ENCODE peak calls at places on chromosomes 12 and 14, in six cellular contexts. F is mesothelial cell of epicardium; D is T-helper 1 cell; O is stimulated activated CD8-positive, alpha-beta memory T cell treated with anti-CD3 and anti-CD28 coated beads, Interleukin-7, amount 100 ng/mL, for 48 hours; M is NCI-H1417; R is GM13976. Z is an unnamed sample.

GRCh38 chr12:47770086-47770726 is 2.8 kb upstream of the SLC48A1 start:
- DNase-seq in F (no peak), R (no peak), M (no peak), O (no peak), D (no peak), Z (no peak)

GRCh38 chr14:68016243-68016914 is 196.8 kb downstream of the RAD51B start:
- DNase-seq in O (no peak), R (no peak), F (no peak), D (no peak), M (no peak), Z (no peak)

GRCh38 chr12:122917508-122918227 is 21.7 kb upstream of the VPS37B start:
- DNase-seq in F (no peak), R (no peak), D (no peak), O (no peak), M (no peak), Z (no peak)

GRCh38 chr14:97315790-97316189 is 518.6 kb downstream of the VRK1 start:
- DNase-seq in O (no peak), D (no peak), R (no peak), F (no peak), M (no peak), Z (no peak)

GRCh38 chr14:99327050-99327449 is 55.1 kb upstream of the BCL11B start:
- DNase-seq in F (no peak), O (no peak), M (no peak), R (no peak), D (no peak), Z (no peak)

GRCh38 chr12:68580911-68581310 is 29.8 kb upstream of the RAP1B start:
- DNase-seq in R (no peak), M (no peak), D (no peak), F (no peak), O (no peak), Z (no peak)

GRCh38 chr12:103273645-103274044 is 222.1 kb downstream of the C12orf42 start:
- DNase-seq in M (peak), F (no peak), O (no peak), D (no peak), R (peak), Z (no peak)

GRCh38 chr14:72480465-72481243 is 413.2 kb downstream of the DPF3 start:
- DNase-seq in O (no peak), M (no peak), R (no peak), D (no peak), F (no peak), Z (no peak)

GRCh38 chr12:13062669-13063068 is 18.5 kb downstream of the FAM234B start:
- DNase-seq in D (no peak), R (no peak), F (no peak), M (no peak), O (no peak), Z (no peak)

GRCh38 chr14:29810657-29811056 is 117.0 kb downstream of the PRKD1 start:
- DNase-seq in R (no peak), O (no peak), F (no peak), D (no peak), M (peak), Z (no peak)

GRCh38 chr12:685388-685787 is 22.1 kb upstream of the NINJ2 start:
- DNase-seq in O (peak), D (peak), M (peak), F (no peak), R (peak), Z (peak)

GRCh38 chr12:45342848-45343247 is 127.0 kb downstream of the ANO6 start:
- DNase-seq in O (no peak), M (no peak), D (no peak), F (no peak), R (no peak), Z (no peak)

GRCh38 chr12:54355104-54355815 is 9.0 kb downstream of the GPR84 start:
- DNase-seq in R (no peak), D (no peak), F (no peak), O (no peak), M (no peak), Z (no peak)

GRCh38 chr12:68189766-68190700 is 30.5 kb upstream of the IFNG start:
- DNase-seq in D (no peak), M (no peak), F (no peak), R (no peak), O (no peak), Z (no peak)

GRCh38 chr12:27780612-27781408 is 774 bp upstream of the MANSC4 start:
- DNase-seq in F (no peak), R (no peak), D (no peak), O (peak), M (peak), Z (peak)

GRCh38 chr12:31715283-31715825 is 13.5 kb downstream of the AMN1 start:
- DNase-seq in F (no peak), D (no peak), O (no peak), R (peak), M (no peak), Z (no peak)

GRCh38 chr14:88168498-88169165 is 154.4 kb downstream of the KCNK10 start:
- DNase-seq in R (peak), F (no peak), M (peak), D (peak), O (no peak), Z (peak)

GRCh38 chr12:64092507-64092906 is 129.6 kb downstream of the KICS2 start:
- DNase-seq in F (no peak), R (no peak), D (no peak), M (no peak), O (no peak), Z (no peak)

GRCh38 chr12:26334621-26335124 is 139.3 kb downstream of the SSPN start:
- DNase-seq in F (no peak), R (no peak), M (no peak), D (no peak), O (no peak), Z (no peak)

GRCh38 chr14:23366163-23366921 is 1.4 kb upstream of the EFS start:
- DNase-seq in M (no peak), F (peak), R (no peak), D (no peak), O (no peak), Z (no peak)

GRCh38 chr14:32217301-32217700 is 14.2 kb upstream of the RNU6-8 start:
- DNase-seq in O (no peak), R (no peak), D (no peak), M (peak), F (no peak), Z (no peak)

GRCh38 chr12:87660987-87661769 is 368.0 kb downstream of the C12orf50 start:
- DNase-seq in R (no peak), D (no peak), F (no peak), M (no peak), O (no peak), Z (no peak)

Z was measured in effector CD4-positive, alpha-beta T cell.